ENCODE peak calls at places on chromosome 19, in five cellular contexts. One of them, this sample, is unnamed. For H3K4me1, the result is how much of the 10 kb centered on the place peaks cover.

GRCh38 chr19:13974073-13974472 is 21.8 kb downstream of the DCAF15 start:
- DNase-seq in A549: no peak
- DNase-seq in GM23248: no peak
- DNase-seq in heart left ventricle: no peak
- DNase-seq in heart right ventricle: no peak
- DNase-seq in this sample: no peak

GRCh38 chr19:55549500-55550320 is 4.4 kb upstream of the SBK3 start:
- DNase-seq in heart left ventricle: no peak
- DNase-seq in heart right ventricle: no peak
- DNase-seq in A549: peak
- DNase-seq in GM23248: peak
- DNase-seq in this sample: no peak

GRCh38 chr19:19319725-19320361 is 466 bp downstream of the SUGP1 start:
- DNase-seq in A549: no peak
- DNase-seq in GM23248: peak
- DNase-seq in heart left ventricle: no peak
- DNase-seq in heart right ventricle: no peak
- DNase-seq in this sample: no peak

GRCh38 chr19:15200575-15201364 is at the start of gene NOTCH3:
- DNase-seq in heart right ventricle: peak
- DNase-seq in GM23248: peak
- DNase-seq in A549: no peak
- DNase-seq in heart left ventricle: peak
- DNase-seq in this sample: peak

GRCh38 chr19:46945668-46946067 is 74.0 kb upstream of the NPAS1 start:
- DNase-seq in A549: no peak
- DNase-seq in heart right ventricle: no peak
- DNase-seq in heart left ventricle: no peak
- DNase-seq in GM23248: peak
- DNase-seq in this sample: no peak

GRCh38 chr19:15479391-15480345 is at the start of gene PGLYRP2:
- DNase-seq in A549: no peak
- DNase-seq in GM23248: peak
- DNase-seq in heart right ventricle: no peak
- DNase-seq in heart left ventricle: no peak
- DNase-seq in this sample: no peak

GRCh38 chr19:30226464-30227070 is 145.6 kb upstream of the ZNF536 start:
- DNase-seq in GM23248: peak
- DNase-seq in heart left ventricle: no peak
- DNase-seq in heart right ventricle: no peak
- DNase-seq in A549: peak
- DNase-seq in this sample: no peak

GRCh38 chr19:39237200-39238184 is 7.3 kb downstream of the IFNL3 start:
- DNase-seq in GM23248: no peak
- DNase-seq in heart right ventricle: no peak
- DNase-seq in A549: no peak
- DNase-seq in heart left ventricle: no peak
- DNase-seq in this sample: peak

GRCh38 chr19:5281588-5281987 is 59.0 kb downstream of the PTPRS start:
- DNase-seq in heart right ventricle: peak
- DNase-seq in A549: no peak
- DNase-seq in GM23248: no peak
- DNase-seq in heart left ventricle: peak
- DNase-seq in this sample: peak

GRCh38 chr19:1847684-1848398 is 442 bp downstream of the REXO1 start:
- DNase-seq in GM23248: peak
- DNase-seq in A549: no peak
- DNase-seq in heart left ventricle: peak
- DNase-seq in heart right ventricle: no peak
- DNase-seq in this sample: no peak

GRCh38 chr19:19531951-19532805 is 3.5 kb downstream of the YJEFN3 start:
- DNase-seq in heart right ventricle: peak
- DNase-seq in GM23248: peak
- DNase-seq in heart left ventricle: peak
- DNase-seq in A549: peak
- DNase-seq in this sample: peak

GRCh38 chr19:38697197-38697596 is 47.1 kb downstream of the CAPN12 start:
- DNase-seq in A549: no peak
- DNase-seq in heart right ventricle: no peak
- DNase-seq in heart left ventricle: no peak
- DNase-seq in GM23248: no peak
- DNase-seq in this sample: no peak

GRCh38 chr19:6719540-6719861 is 949 bp downstream of the C3 start:
- DNase-seq in heart right ventricle: no peak
- DNase-seq in heart left ventricle: no peak
- DNase-seq in GM23248: no peak
- DNase-seq in A549: no peak
- DNase-seq in this sample: no peak

GRCh38 chr19:55443045-55443823 is at the start of gene SHISA7:
- DNase-seq in heart left ventricle: no peak
- DNase-seq in heart right ventricle: no peak
- DNase-seq in GM23248: peak
- DNase-seq in A549: no peak
- DNase-seq in this sample: no peak

GRCh38 chr19:48606463-48607358 is at the start of gene SPACA4:
- DNase-seq in GM23248: no peak
- DNase-seq in heart right ventricle: no peak
- DNase-seq in heart left ventricle: no peak
- DNase-seq in A549: no peak
- DNase-seq in this sample: no peak

GRCh38 chr19:44741258-44741731 is 7.2 kb upstream of the BCL3 start:
- DNase-seq in heart left ventricle: no peak
- DNase-seq in GM23248: peak
- DNase-seq in A549: no peak
- DNase-seq in heart right ventricle: peak
- DNase-seq in this sample: peak

GRCh38 chr19:31676271-31677004 is 327.2 kb upstream of the TSHZ3 start:
- DNase-seq in A549: peak
- DNase-seq in heart left ventricle: no peak
- DNase-seq in heart right ventricle: no peak
- DNase-seq in GM23248: peak
- DNase-seq in this sample: no peak

GRCh38 chr19:1837222-1837565 is 11.1 kb downstream of the REXO1 start:
- DNase-seq in heart left ventricle: no peak
- DNase-seq in A549: no peak
- DNase-seq in heart right ventricle: no peak
- DNase-seq in GM23248: no peak
- DNase-seq in this sample: no peak

GRCh38 chr19:18633321-18633720 is 3.5 kb upstream of the KLHL26 start:
- DNase-seq in heart left ventricle: no peak
- DNase-seq in A549: no peak
- DNase-seq in heart right ventricle: no peak
- DNase-seq in GM23248: no peak
- DNase-seq in this sample: peak

GRCh38 chr19:10516064-10516385 is 1.2 kb downstream of the S1PR5 start:
- DNase-seq in GM23248: no peak
- DNase-seq in heart right ventricle: no peak
- DNase-seq in A549: no peak
- DNase-seq in heart left ventricle: no peak
- DNase-seq in this sample: no peak

GRCh38 chr19:10518444-10519361 is 1.5 kb upstream of the S1PR5 start:
- DNase-seq in A549: no peak
- DNase-seq in heart right ventricle: peak
- DNase-seq in GM23248: no peak
- DNase-seq in heart left ventricle: no peak
- DNase-seq in this sample: peak

GRCh38 chr19:10517361-10517759 is at the start of gene S1PR5:
- DNase-seq in A549: peak
- DNase-seq in heart right ventricle: peak
- DNase-seq in heart left ventricle: peak
- DNase-seq in GM23248: peak
- DNase-seq in this sample: peak

GRCh38 chr19:10517760-10518443 is 655 bp upstream of the S1PR5 start:
- DNase-seq in heart left ventricle: peak
- DNase-seq in A549: peak
- DNase-seq in heart right ventricle: peak
- DNase-seq in GM23248: peak
- DNase-seq in this sample: no peak

DNA sequence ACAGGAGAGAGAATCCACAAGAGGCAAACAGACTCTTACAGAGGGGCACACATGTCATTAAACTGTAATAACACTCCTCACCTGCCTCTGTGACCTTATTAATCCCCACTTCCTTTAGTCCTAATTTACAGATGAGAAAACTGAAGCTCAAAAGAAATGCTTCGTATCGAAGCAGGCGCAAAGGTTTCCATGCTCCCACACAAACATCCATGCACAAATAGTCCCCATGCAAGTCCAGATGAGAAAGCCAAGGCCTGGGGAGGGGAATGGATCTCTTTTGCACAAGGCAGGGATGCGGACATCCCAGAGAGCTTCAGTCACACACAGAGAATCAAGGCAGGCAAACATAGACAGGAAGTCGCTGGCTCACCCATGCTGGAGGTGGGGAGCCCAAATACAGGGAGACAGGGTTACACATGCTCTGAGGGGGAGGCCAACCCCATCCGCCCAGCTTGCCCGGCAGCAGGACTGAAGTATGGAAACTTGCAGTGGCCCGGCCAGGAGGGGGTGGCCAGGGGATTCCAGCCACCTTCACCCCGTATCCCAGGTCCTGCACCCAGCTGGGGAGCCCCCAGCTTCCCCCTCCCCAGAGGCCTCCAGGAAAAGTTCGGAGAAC is 468 bp downstream of the S1PR5 start:
- DNase-seq in heart left ventricle: no peak
- DNase-seq in GM23248: peak
- DNase-seq in heart right ventricle: no peak
- DNase-seq in A549: no peak
- DNase-seq in this sample: peak
- H3K4me3 ChIP-seq in heart left ventricle: peak
- H3K4me3 ChIP-seq in GM23248: peak
- H3K4me3 ChIP-seq in heart right ventricle: peak
- H3K4me3 ChIP-seq in A549: peak
- H3K4me3 ChIP-seq in this sample: no peak

DNA sequence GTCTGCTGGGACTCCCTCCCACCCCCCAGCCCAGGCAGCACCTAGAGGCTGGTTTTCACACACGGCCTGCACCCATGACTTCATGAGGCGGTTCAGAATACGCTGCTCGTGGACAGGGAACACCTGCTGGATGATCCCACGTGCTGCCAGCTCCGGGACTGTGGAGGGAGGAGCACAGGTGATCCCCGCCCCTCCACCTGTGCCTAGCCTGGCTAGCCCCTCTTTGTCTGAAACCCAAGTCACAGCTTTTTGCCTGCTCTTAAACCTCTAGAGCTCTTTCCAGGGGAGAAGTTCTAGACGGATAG is 3.4 kb downstream of the ANO8 start:
- DNase-seq in heart left ventricle: no peak
- DNase-seq in A549: no peak
- DNase-seq in GM23248: no peak
- DNase-seq in heart right ventricle: no peak
- DNase-seq in this sample: no peak
- H3K4me1 ChIP-seq in heart left ventricle: under half
- H3K4me1 ChIP-seq in A549: under half
- H3K4me1 ChIP-seq in GM23248: under half
- H3K4me1 ChIP-seq in heart right ventricle: under half
- H3K4me1 ChIP-seq in this sample: under half

GRCh38 chr19:51887522-51888498 is at the start of gene ZNF577:
- DNase-seq in GM23248: peak
- DNase-seq in heart left ventricle: peak
- DNase-seq in A549: no peak
- DNase-seq in heart right ventricle: peak
- DNase-seq in this sample: peak
- H3K27ac ChIP-seq in GM23248: peak
- H3K27ac ChIP-seq in heart left ventricle: peak
- H3K27ac ChIP-seq in A549: no peak
- H3K27ac ChIP-seq in heart right ventricle: peak
- H3K27ac ChIP-seq in this sample: peak

GRCh38 chr19:43592800-43593350 is 3.1 kb downstream of the IRGQ start:
- DNase-seq in heart right ventricle: no peak
- DNase-seq in A549: no peak
- DNase-seq in GM23248: no peak
- DNase-seq in heart left ventricle: no peak
- DNase-seq in this sample: no peak

GRCh38 chr19:43595999-43596841 is at the start of the genes IRGQ and ZNF576:
- DNase-seq in GM23248: peak
- DNase-seq in heart left ventricle: peak
- DNase-seq in A549: peak
- DNase-seq in heart right ventricle: peak
- DNase-seq in this sample: peak

GRCh38 chr19:43595605-43595998 is 332 bp downstream of the IRGQ start:
- DNase-seq in heart right ventricle: no peak
- DNase-seq in A549: no peak
- DNase-seq in GM23248: no peak
- DNase-seq in heart left ventricle: no peak
- DNase-seq in this sample: no peak

GRCh38 chr19:43594710-43595604 is 977 bp downstream of the IRGQ start:
- DNase-seq in A549: no peak
- DNase-seq in heart right ventricle: no peak
- DNase-seq in heart left ventricle: peak
- DNase-seq in GM23248: peak
- DNase-seq in this sample: peak

DNA sequence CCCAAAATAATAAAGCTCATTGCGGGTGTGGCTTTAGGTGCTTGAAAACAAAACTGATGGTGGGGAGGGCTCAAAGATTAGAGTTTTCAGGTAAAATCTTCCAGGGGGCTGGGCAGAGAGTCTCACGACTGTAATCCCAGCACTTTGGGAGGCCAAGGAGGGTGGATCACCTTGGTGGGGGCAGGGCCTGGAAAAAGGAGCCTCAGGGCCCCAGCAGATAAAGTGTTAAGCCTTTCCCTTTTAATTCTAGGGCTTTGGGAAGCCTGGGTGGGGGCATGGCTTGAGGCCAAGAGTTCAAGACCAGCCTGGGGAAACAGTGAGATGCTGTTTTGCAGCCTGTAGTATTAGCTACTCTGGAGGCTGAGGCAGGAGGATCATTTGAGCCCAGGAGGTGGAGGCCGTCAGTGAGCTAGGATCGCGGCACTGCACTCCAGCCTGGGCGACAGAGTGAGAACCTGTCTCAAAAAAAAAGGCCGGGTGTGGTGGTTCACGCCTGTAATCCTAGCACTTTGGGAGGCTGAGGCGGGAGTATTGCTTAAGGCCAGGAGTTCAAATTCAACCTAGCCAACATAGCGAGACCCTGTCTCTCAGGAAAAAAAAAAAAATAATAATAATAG is 1.7 kb downstream of the IRGQ start:
- DNase-seq in heart right ventricle: no peak
- DNase-seq in GM23248: no peak
- DNase-seq in A549: no peak
- DNase-seq in heart left ventricle: no peak
- DNase-seq in this sample: no peak
- H3K4me3 ChIP-seq in heart right ventricle: peak
- H3K4me3 ChIP-seq in GM23248: peak
- H3K4me3 ChIP-seq in A549: peak
- H3K4me3 ChIP-seq in heart left ventricle: peak
- H3K4me3 ChIP-seq in this sample: no peak

This sample was measured in body of pancreas.